ENCODE peak calls at places on chromosomes 1 and 21, in ten cellular contexts. B, M, J, R, K, W, L, X, D and T are unnamed samples.

GRCh38 chr1:65734976-65735375 is 57.7 kb upstream of the PDE4B start:
- DNase-seq in B (no peak), M (no peak), J (no peak), R (no peak), K (no peak), W (no peak), L (no peak), X (no peak), D (no peak), T (no peak)

GRCh38 chr21:20822559-20823133 is 175.6 kb upstream of the NCAM2 start:
- DNase-seq in B (no peak), M (no peak), J (no peak), R (no peak), K (no peak), W (no peak), L (no peak), X (no peak), D (peak), T (no peak)

GRCh38 chr1:168498159-168498609 is 45.6 kb downstream of the XCL2 start:
- DNase-seq in B (no peak), M (no peak), J (no peak), R (no peak), K (no peak), W (no peak), L (no peak), X (peak), D (no peak), T (no peak)

GRCh38 chr1:228452194-228453021 is 34.8 kb upstream of the RNF187 start:
- DNase-seq in B (no peak), M (peak), J (no peak), R (no peak), K (no peak), W (no peak), L (no peak), X (no peak), D (no peak), T (no peak)

GRCh38 chr21:27647401-27647800 is 680.5 kb upstream of the ADAMTS5 start:
- DNase-seq in B (no peak), M (no peak), J (no peak), R (no peak), K (no peak), W (no peak), L (no peak), X (no peak), D (no peak), T (no peak)

GRCh38 chr1:161432091-161432490 is 64.4 kb upstream of the CFAP126 start:
- DNase-seq in B (no peak), M (no peak), J (no peak), R (no peak), K (no peak), W (no peak), L (no peak), X (no peak), D (no peak), T (no peak)

GRCh38 chr1:39639333-39640130 is at the start of gene HEYL:
- DNase-seq in B (peak), M (peak), J (peak), R (peak), K (peak), W (peak), L (no peak), X (peak), D (peak), T (peak)

GRCh38 chr1:4411862-4412261 is 242.5 kb upstream of the AJAP1 start:
- DNase-seq in B (no peak), M (no peak), J (no peak), R (no peak), K (no peak), W (no peak), L (no peak), X (no peak), D (no peak), T (no peak)

GRCh38 chr1:51444096-51444495 is 75.0 kb downstream of the EPS15 start:
- DNase-seq in B (no peak), M (no peak), J (no peak), R (no peak), K (no peak), W (no peak), L (no peak), X (no peak), D (no peak), T (no peak)

GRCh38 chr1:154869351-154870116 is 547 bp downstream of the KCNN3 start:
- DNase-seq in B (no peak), M (no peak), J (no peak), R (no peak), K (no peak), W (peak), L (no peak), X (no peak), D (no peak), T (peak)

GRCh38 chr1:88890790-88891317 is 513 bp downstream of the GTF2B start:
- DNase-seq in B (no peak), M (peak), J (peak), R (no peak), K (no peak), W (no peak), L (no peak), X (no peak), D (no peak), T (peak)

GRCh38 chr1:162755306-162755705 is 35.2 kb upstream of the HSD17B7 start:
- DNase-seq in B (no peak), M (no peak), J (no peak), R (no peak), K (no peak), W (no peak), L (no peak), X (no peak), D (no peak), T (no peak)

GRCh38 chr1:205604825-205605544 is 26.8 kb downstream of the ELK4 start:
- DNase-seq in B (no peak), M (no peak), J (no peak), R (no peak), K (no peak), W (no peak), L (no peak), X (no peak), D (no peak), T (peak)

GRCh38 chr1:232613752-232614381 is 16.1 kb downstream of the SIPA1L2 start:
- DNase-seq in B (no peak), M (no peak), J (no peak), R (no peak), K (no peak), W (no peak), L (no peak), X (peak), D (no peak), T (no peak)

GRCh38 chr1:3725366-3725765 is 26.9 kb upstream of the CCDC27 start:
- DNase-seq in B (no peak), M (no peak), J (no peak), R (no peak), K (no peak), W (no peak), L (no peak), X (no peak), D (no peak), T (no peak)

GRCh38 chr1:6054596-6054995 is 8.9 kb downstream of the KCNAB2 start:
- DNase-seq in B (no peak), M (no peak), J (no peak), R (no peak), K (no peak), W (no peak), L (no peak), X (no peak), D (no peak), T (no peak)

GRCh38 chr1:165112260-165112659 is 244.3 kb downstream of the LMX1A start:
- DNase-seq in B (no peak), M (no peak), J (no peak), R (no peak), K (no peak), W (no peak), L (no peak), X (no peak), D (no peak), T (no peak)

GRCh38 chr1:149888999-149889289 is 10.4 kb upstream of the BOLA1 start:
- DNase-seq in B (no peak), M (no peak), J (no peak), R (no peak), K (no peak), W (no peak), L (no peak), X (no peak), D (no peak), T (no peak)

GRCh38 chr1:107339775-107340174 is 198.9 kb downstream of the NTNG1 start:
- DNase-seq in B (no peak), M (no peak), J (no peak), R (no peak), K (no peak), W (no peak), L (no peak), X (no peak), D (no peak), T (no peak)

GRCh38 chr1:20993716-20994115 is 183.0 kb downstream of the EIF4G3 start:
- DNase-seq in B (no peak), M (no peak), J (no peak), R (no peak), K (no peak), W (no peak), L (no peak), X (no peak), D (no peak), T (no peak)

GRCh38 chr1:153422450-153423068 is 6.2 kb downstream of the S100A7A start:
- DNase-seq in B (peak), M (peak), J (peak), R (peak), K (peak), W (peak), L (no peak), X (peak), D (peak), T (no peak)

GRCh38 chr1:193539731-193540459 is 353.5 kb upstream of the B3GALT2 start:
- DNase-seq in B (no peak), M (no peak), J (peak), R (no peak), K (no peak), W (no peak), L (no peak), X (no peak), D (no peak), T (no peak)

GRCh38 chr1:61376151-61376550 is 293.8 kb downstream of the NFIA start:
- DNase-seq in B (no peak), M (no peak), J (no peak), R (no peak), K (no peak), W (no peak), L (no peak), X (no peak), D (no peak), T (no peak)

GRCh38 chr1:54413732-54414131 is 7.5 kb upstream of the SSBP3 start:
- DNase-seq in B (no peak), M (no peak), J (no peak), R (no peak), K (no peak), W (no peak), L (no peak), X (no peak), D (no peak), T (no peak)

GRCh38 chr1:59499956-59500569 is 203.2 kb downstream of the FGGY start:
- DNase-seq in B (no peak), M (no peak), J (no peak), R (no peak), K (no peak), W (no peak), L (no peak), X (no peak), D (no peak), T (no peak)

GRCh38 chr1:209367031-209367813 is 216.3 kb upstream of the CAMK1G start:
- DNase-seq in B (no peak), M (no peak), J (no peak), R (no peak), K (no peak), W (no peak), L (no peak), X (no peak), D (no peak), T (no peak)

GRCh38 chr21:15999741-16000140 is 270.0 kb downstream of the USP25 start:
- DNase-seq in B (no peak), M (no peak), J (no peak), R (no peak), K (no peak), W (no peak), L (no peak), X (no peak), D (no peak), T (no peak)

GRCh38 chr1:186234976-186235686 is 139.9 kb downstream of the TPR start:
- DNase-seq in B (no peak), M (no peak), J (no peak), R (no peak), K (no peak), W (no peak), L (no peak), X (no peak), D (no peak), T (no peak)

GRCh38 chr1:76302711-76303347 is 228.3 kb downstream of the ST6GALNAC3 start:
- DNase-seq in B (no peak), M (no peak), J (no peak), R (no peak), K (no peak), W (no peak), L (no peak), X (no peak), D (no peak), T (no peak)

GRCh38 chr1:116359060-116359830 is 13.8 kb upstream of the ATP1A1 start:
- DNase-seq in B (no peak), M (no peak), J (no peak), R (no peak), K (peak), W (no peak), L (no peak), X (no peak), D (no peak), T (no peak)

GRCh38 chr1:37767488-37767887 is 2.6 kb upstream of the EPHA10 start:
- DNase-seq in B (no peak), M (no peak), J (no peak), R (no peak), K (no peak), W (no peak), L (no peak), X (no peak), D (peak), T (no peak)

GRCh38 chr21:15730484-15731242 is 881 bp downstream of the USP25 start:
- DNase-seq in B (no peak), M (no peak), J (peak), R (no peak), K (no peak), W (no peak), L (no peak), X (peak), D (no peak), T (no peak)

GRCh38 chr1:38875811-38876210 is 2.7 kb upstream of the MYCBP start:
- DNase-seq in B (no peak), M (no peak), J (no peak), R (no peak), K (no peak), W (no peak), L (no peak), X (no peak), D (no peak), T (no peak)

GRCh38 chr1:177645491-177645890 is 324.4 kb downstream of the SEC16B start:
- DNase-seq in B (no peak), M (peak), J (no peak), R (no peak), K (no peak), W (no peak), L (no peak), X (no peak), D (no peak), T (no peak)

GRCh38 chr1:229844675-229845074 is 218.6 kb downstream of the URB2 start:
- DNase-seq in B (no peak), M (no peak), J (no peak), R (no peak), K (no peak), W (no peak), L (no peak), X (no peak), D (no peak), T (no peak)